ENCODE peak calls at places on chromosomes 2 and 18, in six cellular contexts. B is ovary, T is A549, K is esophagus squamous epithelium, Z is aorta, J is colonic mucosa. Y is an unnamed sample.

GRCh38 chr2:172578054-172578453 is 22.2 kb downstream of the PDK1 start:
- DNase-seq in B (no peak), T (no peak), K (no peak), Z (no peak), J (no peak), Y (no peak)

GRCh38 chr2:77578354-77578753 is 56.2 kb upstream of the LRRTM4 start:
- DNase-seq in B (no peak), T (no peak), K (no peak), Z (no peak), J (no peak), Y (no peak)

GRCh38 chr2:68799615-68800400 is 65.2 kb downstream of the ARHGAP25 start:
- DNase-seq in B (no peak), T (no peak), K (no peak), Z (no peak), J (no peak), Y (no peak)

GRCh38 chr2:127314193-127314988 is 20.4 kb upstream of the ERCC3 start:
- DNase-seq in B (no peak), T (no peak), K (no peak), Z (no peak), J (no peak), Y (no peak)

GRCh38 chr2:2881507-2881906 is 496.1 kb downstream of the EIPR1 start:
- DNase-seq in B (no peak), T (no peak), K (no peak), Z (no peak), J (no peak), Y (no peak)

GRCh38 chr18:8957731-8958130 is 144.8 kb upstream of the NDUFV2 start:
- DNase-seq in B (no peak), T (no peak), K (no peak), Z (no peak), J (no peak), Y (no peak)

GRCh38 chr18:46362533-46362932 is 258.3 kb downstream of the HAUS1 start:
- DNase-seq in B (no peak), T (no peak), K (no peak), Z (no peak), J (no peak), Y (no peak)

GRCh38 chr2:101803945-101804696 is 106.6 kb downstream of the MAP4K4 start:
- DNase-seq in B (no peak), T (no peak), K (no peak), Z (no peak), J (no peak), Y (no peak)

GRCh38 chr2:16142383-16143361 is 202.3 kb downstream of the MYCN start:
- DNase-seq in B (no peak), T (no peak), K (no peak), Z (no peak), J (no peak), Y (peak; percentile 21)

GRCh38 chr2:14633031-14633430 is 514 bp downstream of the LRATD1 start:
- DNase-seq in B (peak; percentile 32), T (no peak), K (no peak), Z (no peak), J (peak; percentile 33), Y (peak; percentile 13)

GRCh38 chr2:217903859-217904613 is 98.8 kb downstream of the TNS1 start:
- DNase-seq in B (peak; percentile 81), T (no peak), K (no peak), Z (peak; percentile 91), J (peak; percentile 42), Y (peak; percentile 54)

GRCh38 chr2:86541282-86541681 is 22.0 kb downstream of the CHMP3 start:
- DNase-seq in B (no peak), T (no peak), K (no peak), Z (no peak), J (no peak), Y (no peak)

GRCh38 chr2:70664525-70664924 is 103.5 kb downstream of the ADD2 start:
- DNase-seq in B (no peak), T (no peak), K (no peak), Z (no peak), J (no peak), Y (no peak)

DNA sequence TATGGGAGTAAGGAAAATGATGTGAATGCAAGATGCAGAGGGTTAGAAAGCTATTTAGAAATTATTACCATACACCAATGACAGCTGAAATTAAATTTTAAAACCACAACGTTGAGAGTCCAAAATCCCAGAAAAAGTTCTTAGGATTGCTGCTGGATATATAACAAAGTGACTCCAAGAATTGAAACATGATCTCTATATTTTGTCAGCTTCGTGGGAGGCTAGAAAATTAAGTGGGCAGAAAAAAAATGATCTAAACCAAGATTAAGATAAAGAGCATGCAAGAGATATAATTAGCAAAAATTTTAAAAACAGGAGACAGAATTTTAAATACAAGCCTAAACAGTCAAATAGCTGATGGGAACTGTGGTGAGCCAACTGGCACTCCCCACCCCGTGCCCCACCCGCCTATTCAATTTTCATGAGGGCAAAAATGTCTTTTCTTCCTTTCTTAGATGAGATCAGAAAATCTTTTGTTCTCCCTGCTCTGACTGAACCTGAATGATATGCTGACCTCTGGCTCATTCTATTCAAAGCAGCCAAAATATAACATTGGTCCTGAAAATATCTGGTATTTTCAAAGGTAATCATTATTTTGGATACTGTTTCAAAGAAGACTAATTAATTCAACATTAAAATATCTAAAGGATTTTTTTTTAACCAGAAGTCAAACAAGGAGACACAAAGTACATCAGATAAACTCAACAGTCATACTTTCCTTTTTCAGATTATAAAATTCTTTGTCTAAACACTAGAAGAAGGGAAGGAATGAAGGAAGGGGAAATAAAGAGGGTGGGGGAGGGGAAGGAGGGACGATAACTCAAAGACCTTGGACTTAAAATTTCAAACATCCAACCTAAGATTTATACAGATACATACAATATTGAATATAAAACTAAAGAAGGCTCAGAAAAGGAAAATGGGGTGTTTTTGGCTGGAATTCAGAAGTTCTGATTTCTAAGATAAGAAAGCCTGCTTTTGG is 12.2 kb downstream of the KANSL3 start:
- DNase-seq in B (no peak), T (no peak), K (no peak), Z (no peak), J (no peak), Y (no peak)
- H3K4me3 ChIP-seq in B (no peak overlapping the region), T (no peak overlapping the region), K (no peak overlapping the region), Z (no peak overlapping the region), J (no peak overlapping the region), Y (no peak overlapping the region)

GRCh38 chr2:121530210-121530562 is 494 bp upstream of the RNU4ATAC start:
- DNase-seq in B (peak; percentile 83), T (peak; percentile 84), K (peak; percentile 25), Z (peak; percentile 80), J (no peak), Y (peak; percentile 87)

GRCh38 chr2:121534007-121534406 is 3.3 kb downstream of the RNU4ATAC start:
- DNase-seq in B (no peak), T (no peak), K (no peak), Z (no peak), J (no peak), Y (no peak)

GRCh38 chr2:121530563-121531334 is at the start of gene RNU4ATAC:
- DNase-seq in B (peak; percentile 86), T (peak; percentile 96), K (peak; percentile 25), Z (peak; percentile 88), J (peak; percentile 86), Y (peak; percentile 93)

GRCh38 chr2:121532894-121533293 is 2.2 kb downstream of the RNU4ATAC start:
- DNase-seq in B (no peak), T (no peak), K (no peak), Z (no peak), J (no peak), Y (peak; percentile 63)

GRCh38 chr2:121532347-121532766 is 1.7 kb downstream of the RNU4ATAC start:
- DNase-seq in B (no peak), T (peak; percentile 31), K (no peak), Z (no peak), J (no peak), Y (no peak)
- H3K27ac ChIP-seq in B (no peak overlapping the region), T (peak overlapping the region; percentile 91), K (peak overlapping the region; percentile 98), Z (no peak overlapping the region), J (no peak overlapping the region), Y (peak overlapping the region; percentile 92)

DNA sequence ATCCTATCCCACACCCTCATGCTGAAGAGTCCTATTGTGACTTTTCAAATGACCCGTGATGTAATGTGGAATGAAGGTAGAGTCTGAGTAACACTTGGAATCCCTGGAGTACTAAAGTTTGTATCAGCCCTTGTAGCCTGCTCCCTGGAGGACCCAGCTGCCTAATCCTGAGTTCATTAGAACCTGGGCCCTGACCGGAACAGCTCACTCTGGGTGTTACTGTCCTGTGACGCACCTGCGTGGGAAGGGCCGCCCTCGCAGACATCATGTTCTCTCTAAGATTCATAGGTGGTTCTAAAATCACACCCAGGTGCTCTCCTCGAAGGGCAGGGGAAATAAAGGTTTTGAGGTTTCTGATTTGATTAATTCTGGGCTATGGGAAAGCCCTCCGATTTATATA is 62.3 kb downstream of the NCK2 start:
- DNase-seq in B (no peak), T (no peak), K (no peak), Z (no peak), J (no peak), Y (no peak)
- H3K4me3 ChIP-seq in B (no peak overlapping the region), T (no peak overlapping the region), K (no peak overlapping the region), Z (no peak overlapping the region), J (no peak overlapping the region), Y (no peak overlapping the region)

GRCh38 chr2:39153312-39153711 is 32.5 kb upstream of the SOS1 start:
- DNase-seq in B (no peak), T (no peak), K (no peak), Z (no peak), J (no peak), Y (no peak)

GRCh38 chr2:39156107-39156506 is 35.3 kb upstream of the SOS1 start:
- DNase-seq in B (no peak), T (no peak), K (no peak), Z (no peak), J (no peak), Y (no peak)

GRCh38 chr2:39160982-39161381 is 40.1 kb upstream of the SOS1 start:
- DNase-seq in B (no peak), T (no peak), K (no peak), Z (no peak), J (no peak), Y (no peak)

GRCh38 chr2:39154944-39155343 is 34.1 kb upstream of the SOS1 start:
- DNase-seq in B (no peak), T (no peak), K (no peak), Z (no peak), J (no peak), Y (no peak)

DNA sequence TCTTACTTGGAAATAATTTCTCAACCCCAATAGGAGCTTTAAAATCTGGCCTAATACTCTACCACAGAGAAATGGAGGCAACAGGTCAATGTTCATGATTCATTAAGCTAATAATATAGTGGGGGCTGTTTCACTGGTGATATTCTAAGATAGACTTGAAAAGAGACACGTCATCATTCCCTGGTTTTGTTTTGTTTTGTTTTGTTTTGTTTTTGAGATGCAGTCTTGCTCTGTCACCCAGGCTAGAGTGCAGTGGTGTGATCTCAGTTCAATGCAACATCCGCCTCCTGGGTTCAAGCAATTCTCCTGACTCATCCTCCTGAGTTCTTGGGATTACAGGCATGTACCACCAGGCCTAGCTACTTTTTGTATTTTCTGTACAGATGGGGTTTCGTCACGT is 37.5 kb upstream of the SOS1 start:
- DNase-seq in B (no peak), T (no peak), K (no peak), Z (no peak), J (no peak), Y (no peak)
- H3K27ac ChIP-seq in B (no peak overlapping the region), T (no peak overlapping the region), K (no peak overlapping the region), Z (no peak overlapping the region), J (no peak overlapping the region), Y (no peak overlapping the region)

DNA sequence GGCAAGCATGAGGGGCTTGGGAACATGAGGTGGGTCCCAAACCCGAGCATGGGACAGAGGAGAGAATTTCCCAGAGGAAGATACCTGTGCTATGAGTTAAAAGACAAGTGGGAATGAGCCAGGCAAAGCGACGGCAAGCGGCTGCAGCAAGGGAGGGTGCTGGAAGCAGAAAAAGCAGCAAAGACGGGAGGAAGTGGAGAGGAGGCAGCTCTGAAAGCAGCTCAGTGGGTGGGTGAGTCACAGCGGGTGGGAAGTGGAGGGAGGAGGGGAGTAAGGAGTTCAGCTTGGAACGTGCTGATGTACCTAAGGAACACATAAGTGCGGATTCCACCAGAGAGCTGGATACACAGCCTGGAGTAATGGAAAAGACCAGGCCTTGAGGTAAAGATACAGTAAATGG is 41.4 kb downstream of the THUMPD2 start:
- DNase-seq in B (peak; percentile 20), T (no peak), K (no peak), Z (peak; percentile 85), J (no peak), Y (peak; percentile 56)
- H3K4me3 ChIP-seq in B (no peak overlapping the region), T (no peak overlapping the region), K (no peak overlapping the region), Z (peak overlapping the region; percentile 74), J (no peak overlapping the region), Y (no peak overlapping the region)